ENCODE peak calls at places on chromosomes 4 and X, in five cellular contexts. One of them, this sample, is unnamed.

GRCh38 chrX:26783512-26784225 is 567.7 kb downstream of the MAGEB5 start:
- DNase-seq in neural progenitor cell: peak
- DNase-seq in cardiac muscle cell: peak
- DNase-seq in CD8-positive, alpha-beta memory T cell: no peak
- DNase-seq in dorsolateral prefrontal cortex: no peak
- DNase-seq in this sample: no peak

GRCh38 chr4:4486969-4487368 is 54.9 kb downstream of the STX18 start:
- DNase-seq in CD8-positive, alpha-beta memory T cell: no peak
- DNase-seq in cardiac muscle cell: no peak
- DNase-seq in dorsolateral prefrontal cortex: no peak
- DNase-seq in neural progenitor cell: no peak
- DNase-seq in this sample: no peak

GRCh38 chr4:2280531-2281300 is 18.8 kb upstream of the MXD4 start:
- DNase-seq in dorsolateral prefrontal cortex: no peak
- DNase-seq in neural progenitor cell: no peak
- DNase-seq in cardiac muscle cell: no peak
- DNase-seq in CD8-positive, alpha-beta memory T cell: no peak
- DNase-seq in this sample: no peak

GRCh38 chrX:39619182-39620009 is 478.4 kb downstream of the BCOR start:
- DNase-seq in CD8-positive, alpha-beta memory T cell: no peak
- DNase-seq in dorsolateral prefrontal cortex: no peak
- DNase-seq in cardiac muscle cell: peak
- DNase-seq in neural progenitor cell: no peak
- DNase-seq in this sample: no peak

GRCh38 chr4:36215627-36216026 is 28.7 kb downstream of the ARAP2 start:
- DNase-seq in cardiac muscle cell: no peak
- DNase-seq in dorsolateral prefrontal cortex: no peak
- DNase-seq in neural progenitor cell: no peak
- DNase-seq in CD8-positive, alpha-beta memory T cell: no peak
- DNase-seq in this sample: no peak

GRCh38 chrX:39898147-39898546 is 199.6 kb downstream of the BCOR start:
- DNase-seq in neural progenitor cell: no peak
- DNase-seq in cardiac muscle cell: no peak
- DNase-seq in CD8-positive, alpha-beta memory T cell: no peak
- DNase-seq in dorsolateral prefrontal cortex: no peak
- DNase-seq in this sample: no peak

GRCh38 chr4:148004228-148004813 is 272.4 kb downstream of the ARHGAP10 start:
- DNase-seq in dorsolateral prefrontal cortex: no peak
- DNase-seq in neural progenitor cell: no peak
- DNase-seq in cardiac muscle cell: no peak
- DNase-seq in CD8-positive, alpha-beta memory T cell: no peak
- DNase-seq in this sample: no peak

GRCh38 chr4:15794905-15795304 is 16.8 kb downstream of the CD38 start:
- DNase-seq in cardiac muscle cell: no peak
- DNase-seq in CD8-positive, alpha-beta memory T cell: no peak
- DNase-seq in dorsolateral prefrontal cortex: no peak
- DNase-seq in neural progenitor cell: no peak
- DNase-seq in this sample: no peak

GRCh38 chrX:24760601-24761000 is 66.9 kb downstream of the POLA1 start:
- DNase-seq in cardiac muscle cell: no peak
- DNase-seq in dorsolateral prefrontal cortex: no peak
- DNase-seq in CD8-positive, alpha-beta memory T cell: no peak
- DNase-seq in neural progenitor cell: no peak
- DNase-seq in this sample: no peak

GRCh38 chrX:34810364-34810763 is 132.2 kb upstream of the FAM47B start:
- DNase-seq in dorsolateral prefrontal cortex: no peak
- DNase-seq in cardiac muscle cell: no peak
- DNase-seq in CD8-positive, alpha-beta memory T cell: no peak
- DNase-seq in neural progenitor cell: no peak
- DNase-seq in this sample: no peak

GRCh38 chr4:72895408-72895807 is 174.1 kb downstream of the COX18 start:
- DNase-seq in CD8-positive, alpha-beta memory T cell: no peak
- DNase-seq in cardiac muscle cell: no peak
- DNase-seq in dorsolateral prefrontal cortex: no peak
- DNase-seq in neural progenitor cell: peak
- DNase-seq in this sample: no peak

GRCh38 chr4:10454726-10455125 is 2.5 kb downstream of the ZNF518B start:
- DNase-seq in cardiac muscle cell: no peak
- DNase-seq in neural progenitor cell: no peak
- DNase-seq in CD8-positive, alpha-beta memory T cell: no peak
- DNase-seq in dorsolateral prefrontal cortex: no peak
- DNase-seq in this sample: no peak

GRCh38 chrX:43654431-43655150 is 1.5 kb upstream of the MAOA start:
- DNase-seq in neural progenitor cell: peak
- DNase-seq in cardiac muscle cell: peak
- DNase-seq in dorsolateral prefrontal cortex: peak
- DNase-seq in CD8-positive, alpha-beta memory T cell: peak
- DNase-seq in this sample: peak

GRCh38 chrX:73525928-73526690 is 36.9 kb upstream of the CHIC1 start:
- DNase-seq in dorsolateral prefrontal cortex: no peak
- DNase-seq in CD8-positive, alpha-beta memory T cell: no peak
- DNase-seq in cardiac muscle cell: no peak
- DNase-seq in neural progenitor cell: peak
- DNase-seq in this sample: no peak

GRCh38 chrX:2679534-2680485 is 11.3 kb upstream of the CD99 start:
- DNase-seq in dorsolateral prefrontal cortex: no peak
- DNase-seq in cardiac muscle cell: no peak
- DNase-seq in neural progenitor cell: no peak
- DNase-seq in CD8-positive, alpha-beta memory T cell: no peak
- DNase-seq in this sample: no peak

GRCh38 chr4:156111706-156112105 is 158.0 kb upstream of the CTSO start:
- DNase-seq in dorsolateral prefrontal cortex: no peak
- DNase-seq in CD8-positive, alpha-beta memory T cell: no peak
- DNase-seq in neural progenitor cell: no peak
- DNase-seq in cardiac muscle cell: no peak
- DNase-seq in this sample: no peak

GRCh38 chr4:105520819-105521790 is 31.3 kb upstream of the ARHGEF38 start:
- DNase-seq in cardiac muscle cell: peak
- DNase-seq in neural progenitor cell: peak
- DNase-seq in dorsolateral prefrontal cortex: peak
- DNase-seq in CD8-positive, alpha-beta memory T cell: peak
- DNase-seq in this sample: no peak

GRCh38 chr4:73612032-73612431 is 8.2 kb downstream of the RASSF6 start:
- DNase-seq in cardiac muscle cell: no peak
- DNase-seq in CD8-positive, alpha-beta memory T cell: no peak
- DNase-seq in dorsolateral prefrontal cortex: no peak
- DNase-seq in neural progenitor cell: no peak
- DNase-seq in this sample: no peak

GRCh38 chrX:100747090-100747489 is 15.2 kb upstream of the SYTL4 start:
- DNase-seq in neural progenitor cell: no peak
- DNase-seq in CD8-positive, alpha-beta memory T cell: no peak
- DNase-seq in cardiac muscle cell: no peak
- DNase-seq in dorsolateral prefrontal cortex: no peak
- DNase-seq in this sample: no peak
- H3K27ac ChIP-seq in neural progenitor cell: no peak
- H3K27ac ChIP-seq in CD8-positive, alpha-beta memory T cell: no peak
- H3K27ac ChIP-seq in cardiac muscle cell: no peak
- H3K27ac ChIP-seq in dorsolateral prefrontal cortex: no peak
- H3K27ac ChIP-seq in this sample: no peak

GRCh38 chr4:176321589-176321988 is 1.8 kb downstream of the SPCS3 start:
- DNase-seq in CD8-positive, alpha-beta memory T cell: no peak
- DNase-seq in dorsolateral prefrontal cortex: no peak
- DNase-seq in cardiac muscle cell: no peak
- DNase-seq in neural progenitor cell: no peak
- DNase-seq in this sample: no peak

GRCh38 chr4:176319237-176319703 is 496 bp upstream of the SPCS3 start:
- DNase-seq in CD8-positive, alpha-beta memory T cell: no peak
- DNase-seq in dorsolateral prefrontal cortex: no peak
- DNase-seq in cardiac muscle cell: no peak
- DNase-seq in neural progenitor cell: no peak
- DNase-seq in this sample: no peak

GRCh38 chr4:176320340-176320975 is 692 bp downstream of the SPCS3 start:
- DNase-seq in cardiac muscle cell: peak
- DNase-seq in dorsolateral prefrontal cortex: peak
- DNase-seq in neural progenitor cell: peak
- DNase-seq in CD8-positive, alpha-beta memory T cell: peak
- DNase-seq in this sample: peak

GRCh38 chr4:176319704-176320339 is at the start of gene SPCS3:
- DNase-seq in neural progenitor cell: peak
- DNase-seq in dorsolateral prefrontal cortex: peak
- DNase-seq in cardiac muscle cell: peak
- DNase-seq in CD8-positive, alpha-beta memory T cell: peak
- DNase-seq in this sample: peak

GRCh38 chr4:176320976-176321361 is 1.2 kb downstream of the SPCS3 start:
- DNase-seq in dorsolateral prefrontal cortex: no peak
- DNase-seq in CD8-positive, alpha-beta memory T cell: no peak
- DNase-seq in cardiac muscle cell: no peak
- DNase-seq in neural progenitor cell: no peak
- DNase-seq in this sample: no peak
- H3K27ac ChIP-seq in dorsolateral prefrontal cortex: peak
- H3K27ac ChIP-seq in CD8-positive, alpha-beta memory T cell: peak
- H3K27ac ChIP-seq in cardiac muscle cell: peak
- H3K27ac ChIP-seq in neural progenitor cell: no peak
- H3K27ac ChIP-seq in this sample: peak

DNA sequence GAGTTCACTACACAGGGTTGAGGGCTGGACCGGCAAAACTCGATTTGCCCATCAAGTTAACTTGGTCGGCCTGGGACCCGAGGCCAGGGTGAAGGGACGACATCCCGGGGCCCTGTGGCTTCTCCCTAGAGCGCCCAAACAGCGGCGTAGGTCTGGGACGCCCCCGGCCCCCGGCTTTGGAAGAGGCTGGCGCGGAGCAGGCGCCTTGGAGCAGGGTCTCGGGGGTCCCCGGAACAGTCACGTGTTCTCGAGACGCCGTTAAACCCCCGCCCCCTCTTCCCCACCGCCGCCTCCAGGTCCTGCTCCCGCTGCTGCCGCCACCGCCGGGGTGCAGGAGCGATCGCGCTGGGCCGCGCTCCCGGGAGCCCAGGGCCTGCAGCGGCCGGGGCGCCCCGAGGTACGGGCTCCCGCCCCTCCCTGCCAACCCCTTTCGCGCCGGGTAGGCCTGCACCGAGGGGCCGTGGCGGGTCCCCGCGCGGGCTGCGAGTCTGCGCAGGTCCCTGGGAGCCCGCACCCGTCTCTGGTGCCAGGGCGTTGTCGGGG is at the start of gene NPY5R:
- DNase-seq in neural progenitor cell: peak
- DNase-seq in cardiac muscle cell: peak
- DNase-seq in dorsolateral prefrontal cortex: no peak
- DNase-seq in CD8-positive, alpha-beta memory T cell: no peak
- DNase-seq in this sample: peak
- H3K27ac ChIP-seq in neural progenitor cell: no peak
- H3K27ac ChIP-seq in cardiac muscle cell: no peak
- H3K27ac ChIP-seq in dorsolateral prefrontal cortex: peak
- H3K27ac ChIP-seq in CD8-positive, alpha-beta memory T cell: no peak
- H3K27ac ChIP-seq in this sample: peak

GRCh38 chr4:88439161-88439760 is 17.7 kb upstream of the HERC5 start:
- DNase-seq in cardiac muscle cell: no peak
- DNase-seq in CD8-positive, alpha-beta memory T cell: no peak
- DNase-seq in neural progenitor cell: no peak
- DNase-seq in dorsolateral prefrontal cortex: no peak
- DNase-seq in this sample: no peak
- H3K27ac ChIP-seq in cardiac muscle cell: no peak
- H3K27ac ChIP-seq in CD8-positive, alpha-beta memory T cell: no peak
- H3K27ac ChIP-seq in neural progenitor cell: no peak
- H3K27ac ChIP-seq in dorsolateral prefrontal cortex: no peak
- H3K27ac ChIP-seq in this sample: no peak

DNA sequence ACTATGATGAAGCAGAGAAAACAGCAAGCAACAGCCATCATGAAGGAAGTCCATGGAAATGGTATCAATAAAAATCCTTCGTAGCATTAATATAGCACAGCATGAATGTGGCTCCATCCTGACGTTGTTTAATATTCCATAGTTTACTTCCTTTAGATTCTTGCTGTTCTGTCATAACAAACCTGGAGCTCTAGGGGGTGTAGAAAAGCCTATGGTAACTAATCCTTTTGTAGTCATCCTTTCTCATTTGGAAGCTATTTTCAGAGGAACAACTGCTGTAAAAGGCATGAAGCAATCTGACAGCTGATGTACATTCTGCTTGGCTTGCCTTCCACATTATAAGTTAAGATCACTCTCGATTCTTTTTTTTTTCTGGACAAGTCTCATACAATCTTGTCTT is 909 bp downstream of the MYOZ2 start:
- DNase-seq in CD8-positive, alpha-beta memory T cell: no peak
- DNase-seq in cardiac muscle cell: peak
- DNase-seq in neural progenitor cell: no peak
- DNase-seq in dorsolateral prefrontal cortex: no peak
- DNase-seq in this sample: no peak
- H3K27ac ChIP-seq in CD8-positive, alpha-beta memory T cell: no peak
- H3K27ac ChIP-seq in cardiac muscle cell: peak
- H3K27ac ChIP-seq in neural progenitor cell: no peak
- H3K27ac ChIP-seq in dorsolateral prefrontal cortex: no peak
- H3K27ac ChIP-seq in this sample: no peak